ENCODE peak calls at places on chromosome 7, in eight cellular contexts. Z, R, D, Q, U, X, I and S are unnamed samples.

GRCh38 chr7:27185708-27186449 is 847 bp upstream of the HOXA11 start:
- DNase-seq in Z (no peak), R (no peak), D (no peak), Q (no peak), U (peak), X (no peak), I (no peak), S (no peak)

GRCh38 chr7:74604326-74605020 is 53.0 kb upstream of the GTF2I start:
- DNase-seq in Z (no peak), R (no peak), D (no peak), Q (peak), U (peak), X (no peak), I (no peak), S (peak)

GRCh38 chr7:112790651-112790973 is 419 bp upstream of the TMEM168 start:
- DNase-seq in Z (no peak), R (no peak), D (no peak), Q (no peak), U (no peak), X (no peak), I (no peak), S (no peak)

GRCh38 chr7:156152380-156152779 is 340.1 kb upstream of the SHH start:
- DNase-seq in Z (no peak), R (no peak), D (no peak), Q (no peak), U (peak), X (no peak), I (no peak), S (no peak)

GRCh38 chr7:133401225-133401624 is 148.3 kb downstream of the EXOC4 start:
- DNase-seq in Z (no peak), R (no peak), D (peak), Q (no peak), U (no peak), X (no peak), I (no peak), S (no peak)

GRCh38 chr7:4800926-4801838 is 25.8 kb downstream of the AP5Z1 start:
- DNase-seq in Z (no peak), R (no peak), D (no peak), Q (no peak), U (no peak), X (no peak), I (no peak), S (no peak)

GRCh38 chr7:122413339-122413738 is 108.8 kb upstream of the FEZF1 start:
- DNase-seq in Z (no peak), R (no peak), D (no peak), Q (no peak), U (no peak), X (no peak), I (no peak), S (no peak)

GRCh38 chr7:132492841-132493445 is 83.3 kb downstream of the PLXNA4 start:
- DNase-seq in Z (no peak), R (no peak), D (no peak), Q (no peak), U (no peak), X (no peak), I (no peak), S (no peak)

GRCh38 chr7:300546-301290 is 10.7 kb downstream of the FOXL3 start:
- DNase-seq in Z (no peak), R (no peak), D (no peak), Q (no peak), U (no peak), X (no peak), I (no peak), S (no peak)

GRCh38 chr7:135160858-135161653 is 9.5 kb downstream of the CYREN start:
- DNase-seq in Z (no peak), R (no peak), D (no peak), Q (no peak), U (no peak), X (no peak), I (no peak), S (no peak)
- H3K4me3 ChIP-seq in Z (no peak), R (no peak), D (no peak), Q (peak), U (no peak), X (no peak), I (no peak), S (no peak)

DNA sequence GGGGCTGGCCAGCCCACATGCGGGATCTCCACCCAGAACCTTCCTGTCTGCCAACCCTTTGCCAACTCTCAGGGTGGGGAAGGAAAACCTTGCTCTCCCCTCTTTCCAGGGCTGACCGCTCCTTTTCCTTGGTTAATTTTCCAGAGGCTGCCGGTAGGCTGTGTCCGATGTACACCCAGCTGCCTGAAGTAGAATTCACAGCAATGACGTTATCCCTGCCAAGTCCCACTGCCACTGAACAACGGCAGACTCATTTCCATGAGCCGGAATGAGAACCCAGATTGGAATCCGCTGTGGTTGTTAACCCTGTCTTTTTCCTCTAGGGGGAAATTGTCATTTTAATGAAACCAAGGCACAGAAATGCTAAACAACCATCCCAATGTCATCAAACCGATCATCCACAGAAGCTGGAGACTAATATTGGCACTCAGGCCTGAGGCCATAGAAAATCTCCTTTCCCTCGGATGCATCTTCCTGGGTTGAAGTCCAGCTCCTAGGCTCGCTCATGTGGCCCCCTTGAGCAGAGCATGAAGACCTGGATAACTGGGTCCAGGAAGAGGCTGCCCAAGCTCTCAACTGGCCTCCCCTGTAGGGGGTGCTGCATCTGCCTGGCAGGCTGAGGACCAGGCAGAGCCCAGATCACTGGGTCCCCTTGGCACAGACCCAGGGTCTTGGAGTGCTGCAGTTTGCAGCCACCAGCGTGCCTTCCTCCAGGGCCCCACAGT is 30.4 kb downstream of the KLRG2 start:
- DNase-seq in Z (no peak), R (no peak), D (no peak), Q (no peak), U (no peak), X (no peak), I (no peak), S (peak)
- TF ChIP-seq CTCF in Z (no peak), R (peak), D (no peak), Q (no peak), U (no peak), X (peak), I (no peak), S (no peak)

DNA sequence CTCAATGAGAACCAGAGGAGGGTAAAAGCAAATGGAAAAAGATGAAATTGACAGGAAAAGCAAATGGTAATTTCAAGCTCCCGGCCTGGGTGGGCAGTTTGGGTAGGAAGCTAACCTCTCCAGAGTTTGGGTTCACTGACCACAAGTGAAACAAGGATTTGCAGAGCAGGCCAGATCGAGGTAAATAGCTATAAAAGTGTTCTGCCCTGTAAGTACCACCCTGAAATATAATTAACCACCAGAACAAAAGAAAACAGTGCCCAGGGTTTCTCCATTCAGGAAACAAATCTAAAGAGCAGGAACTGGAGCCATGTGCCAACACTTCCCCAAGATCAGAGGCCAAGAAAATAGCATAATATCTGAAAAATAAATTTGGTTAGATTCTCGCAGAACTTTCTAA is 276.7 kb upstream of the MEOX2 start:
- DNase-seq in Z (no peak), R (no peak), D (no peak), Q (no peak), U (no peak), X (no peak), I (no peak), S (no peak)
- H3K4me3 ChIP-seq in Z (no peak), R (no peak), D (no peak), Q (no peak), U (no peak), X (no peak), I (no peak), S (no peak)

GRCh38 chr7:32761451-32762320 is 129.9 kb downstream of the KBTBD2 start:
- DNase-seq in Z (no peak), R (no peak), D (no peak), Q (no peak), U (no peak), X (no peak), I (no peak), S (no peak)
- TF ChIP-seq CTCF in Z (no peak), R (no peak), D (no peak), Q (no peak), U (no peak), X (peak), I (no peak), S (no peak)

GRCh38 chr7:24670782-24671181 is 86.5 kb downstream of the GSDME start:
- DNase-seq in Z (no peak), R (no peak), D (no peak), Q (no peak), U (no peak), X (no peak), I (no peak), S (no peak)

GRCh38 chr7:24669971-24670591 is 87.2 kb downstream of the GSDME start:
- DNase-seq in Z (no peak), R (no peak), D (no peak), Q (no peak), U (no peak), X (no peak), I (no peak), S (no peak)

GRCh38 chr7:24665564-24666294 is 91.5 kb downstream of the GSDME start:
- DNase-seq in Z (no peak), R (peak), D (no peak), Q (no peak), U (peak), X (peak), I (peak), S (peak)

DNA sequence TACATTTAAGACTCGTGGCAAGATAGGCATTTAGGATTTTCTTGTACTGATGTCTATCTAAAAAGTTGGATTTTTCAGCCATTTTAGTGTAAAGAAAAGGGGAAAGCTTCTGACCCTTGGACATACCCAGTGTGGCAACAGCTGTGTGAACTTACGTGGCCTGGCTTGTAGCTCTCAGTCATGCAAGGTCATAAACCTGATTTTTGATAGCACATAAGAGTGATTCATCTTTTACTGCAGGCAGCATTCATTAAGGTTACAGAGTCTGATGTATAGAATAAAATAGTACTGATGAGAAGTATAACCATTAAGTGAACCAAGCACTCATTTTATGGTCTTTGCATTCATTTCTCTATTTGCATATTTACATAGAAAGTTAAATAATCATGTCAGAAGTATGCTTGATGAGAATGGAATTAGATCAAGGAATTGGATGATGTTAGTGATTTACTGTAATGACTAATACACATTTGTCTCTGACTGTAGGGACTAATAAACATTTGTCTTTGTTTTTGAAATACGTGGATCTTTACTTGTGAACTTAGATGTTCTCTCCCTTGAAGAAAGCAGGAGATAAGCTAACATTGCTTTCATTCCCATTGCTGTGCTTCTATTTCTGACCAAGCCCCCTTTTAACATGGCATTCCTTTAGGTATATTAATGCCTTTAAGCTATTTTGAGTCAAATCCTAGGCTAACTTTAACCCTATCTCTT is 88.2 kb downstream of the GSDME start:
- DNase-seq in Z (no peak), R (no peak), D (peak), Q (no peak), U (no peak), X (no peak), I (no peak), S (peak)
- H3K4me3 ChIP-seq in Z (no peak), R (no peak), D (no peak), Q (no peak), U (no peak), X (no peak), I (no peak), S (no peak)

GRCh38 chr7:47796347-47796746 is 151.9 kb downstream of the PKD1L1 start:
- DNase-seq in Z (no peak), R (no peak), D (no peak), Q (no peak), U (no peak), X (no peak), I (no peak), S (no peak)

GRCh38 chr7:47794016-47794415 is 154.2 kb downstream of the PKD1L1 start:
- DNase-seq in Z (no peak), R (no peak), D (no peak), Q (no peak), U (no peak), X (no peak), I (no peak), S (no peak)

GRCh38 chr7:47795631-47796030 is 152.6 kb downstream of the PKD1L1 start:
- DNase-seq in Z (no peak), R (peak), D (peak), Q (no peak), U (no peak), X (no peak), I (no peak), S (peak)

GRCh38 chr7:47791682-47792081 is 156.6 kb downstream of the PKD1L1 start:
- DNase-seq in Z (no peak), R (no peak), D (no peak), Q (no peak), U (no peak), X (no peak), I (no peak), S (no peak)

DNA sequence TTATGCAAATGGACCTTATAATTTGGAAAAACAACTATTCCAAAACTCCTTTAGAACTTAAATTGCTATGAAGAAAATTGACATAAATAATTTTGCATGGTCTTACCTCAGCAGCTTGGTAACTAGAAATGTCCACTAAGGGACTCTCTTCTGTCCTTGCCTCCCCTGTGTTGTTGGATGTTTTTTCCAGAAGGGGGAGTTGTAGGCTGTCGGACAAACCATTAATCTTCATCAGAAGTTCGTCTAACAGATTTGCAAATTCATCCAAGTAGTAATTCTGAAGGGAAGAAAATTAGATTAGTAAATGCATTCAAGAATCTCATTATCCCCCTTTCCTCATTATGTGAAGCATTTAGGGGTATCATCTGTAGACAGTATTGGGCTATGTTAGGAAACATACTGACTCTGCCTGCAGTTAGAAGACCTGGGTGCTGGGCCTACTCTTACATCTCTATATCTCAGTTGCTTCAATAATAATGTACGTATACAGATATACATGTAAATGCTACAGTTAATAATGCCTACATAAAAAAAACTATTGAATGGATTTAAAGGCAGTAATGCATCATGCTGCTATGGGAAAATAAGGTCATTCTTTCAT is 155.6 kb downstream of the PKD1L1 start:
- DNase-seq in Z (no peak), R (no peak), D (no peak), Q (no peak), U (no peak), X (no peak), I (no peak), S (no peak)
- TF ChIP-seq CTCF in Z (peak), R (peak), D (peak), Q (peak), U (peak), X (peak), I (peak), S (peak)

DNA sequence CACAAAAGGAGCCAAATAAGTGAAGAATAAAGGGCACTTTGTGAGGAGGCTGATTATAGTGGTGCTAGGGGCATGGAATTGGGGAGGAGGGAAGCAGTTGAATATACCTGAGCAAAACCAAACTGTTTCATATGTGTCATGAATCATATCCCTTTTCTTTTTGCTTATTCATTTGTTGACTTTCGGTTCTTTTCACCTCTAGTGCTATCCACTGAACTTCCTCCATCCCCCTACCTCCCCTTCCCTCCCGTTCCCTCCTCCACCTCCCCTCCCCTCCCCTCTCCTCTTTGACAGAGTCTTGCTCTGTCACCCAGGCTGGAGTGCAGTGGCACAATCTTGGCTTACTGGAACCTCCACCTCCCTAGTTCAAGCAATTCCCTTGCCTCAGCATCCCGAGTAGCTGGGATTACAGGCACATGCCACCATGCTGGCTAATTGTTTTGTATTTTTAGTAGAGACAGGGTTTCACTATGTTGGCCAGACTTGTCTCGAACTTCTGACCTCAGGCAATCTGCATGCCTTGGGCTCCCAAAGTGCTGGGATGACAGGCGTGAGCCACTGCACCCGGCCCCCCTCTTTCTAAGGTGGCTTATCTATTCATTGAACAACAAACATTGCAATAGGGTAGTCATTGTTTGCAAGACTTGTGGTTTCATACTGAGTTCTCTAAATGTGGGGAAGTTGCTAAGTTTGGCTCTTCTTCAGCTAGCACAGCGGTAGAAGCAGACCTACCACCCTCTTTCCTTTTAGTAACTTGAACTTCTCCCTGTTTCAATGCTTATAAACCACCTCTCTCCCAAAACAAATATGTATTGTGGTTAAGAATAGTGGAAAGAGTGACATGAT is 150.4 kb upstream of the PRPS1L1 start:
- DNase-seq in Z (no peak), R (no peak), D (no peak), Q (no peak), U (no peak), X (no peak), I (no peak), S (no peak)
- H3K4me3 ChIP-seq in Z (no peak), R (no peak), D (no peak), Q (no peak), U (no peak), X (no peak), I (no peak), S (no peak)

DNA sequence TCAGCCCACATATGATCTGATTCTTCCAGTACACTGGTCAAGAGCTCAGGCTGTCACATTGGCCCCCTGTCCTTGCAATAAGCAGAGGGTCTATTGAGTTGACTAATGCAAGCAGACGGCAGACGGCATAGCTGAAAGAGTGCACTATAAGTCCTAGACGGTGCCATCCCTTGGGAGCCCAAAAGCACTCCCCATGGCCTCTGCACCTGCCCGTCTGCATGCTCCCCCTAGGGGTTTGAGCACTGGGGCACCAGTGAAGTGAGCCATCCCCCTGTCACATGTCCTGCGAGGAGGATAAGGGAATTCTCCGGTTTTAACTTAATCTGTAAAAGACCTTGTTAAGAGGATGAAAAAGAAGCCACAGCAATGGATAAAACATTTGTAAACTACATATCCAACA is 181.6 kb upstream of the PRSS1 start:
- DNase-seq in Z (no peak), R (no peak), D (no peak), Q (no peak), U (no peak), X (no peak), I (no peak), S (no peak)
- TF ChIP-seq CTCF in Z (no peak), R (no peak), D (no peak), Q (no peak), U (no peak), X (peak), I (no peak), S (no peak)

GRCh38 chr7:100156331-100157068 is 2.0 kb downstream of the TRAPPC14 start:
- DNase-seq in Z (no peak), R (no peak), D (no peak), Q (no peak), U (no peak), X (no peak), I (no peak), S (no peak)
- H3K4me3 ChIP-seq in Z (no peak), R (peak), D (no peak), Q (peak), U (no peak), X (no peak), I (peak), S (no peak)